ENCODE peak calls at places on chromosomes 7 and 10, in eight cellular contexts. One of them, this sample, is unnamed.

GRCh38 chr7:148230883-148231282 is 359.7 kb upstream of the C7orf33 start:
- DNase-seq in stomach: no peak
- DNase-seq in SK-N-SH: no peak
- DNase-seq in HepG2: no peak
- DNase-seq in ovary: no peak
- DNase-seq in transverse colon: no peak
- DNase-seq in sigmoid colon: no peak
- DNase-seq in tibial nerve: no peak
- DNase-seq in this sample: no peak

GRCh38 chr7:71244023-71244422 is 112.1 kb downstream of the GALNT17 start:
- DNase-seq in stomach: no peak
- DNase-seq in SK-N-SH: no peak
- DNase-seq in HepG2: no peak
- DNase-seq in ovary: no peak
- DNase-seq in transverse colon: no peak
- DNase-seq in sigmoid colon: no peak
- DNase-seq in tibial nerve: no peak
- DNase-seq in this sample: no peak

GRCh38 chr10:4344544-4344994 is 481.4 kb upstream of the AKR1E2 start:
- DNase-seq in stomach: no peak
- DNase-seq in SK-N-SH: no peak
- DNase-seq in HepG2: no peak
- DNase-seq in ovary: peak
- DNase-seq in transverse colon: peak
- DNase-seq in sigmoid colon: peak
- DNase-seq in tibial nerve: peak
- DNase-seq in this sample: peak

GRCh38 chr10:117997673-117998072 is 49.1 kb downstream of the RAB11FIP2 start:
- DNase-seq in stomach: no peak
- DNase-seq in SK-N-SH: no peak
- DNase-seq in HepG2: no peak
- DNase-seq in ovary: no peak
- DNase-seq in transverse colon: no peak
- DNase-seq in sigmoid colon: no peak
- DNase-seq in tibial nerve: no peak
- DNase-seq in this sample: no peak

GRCh38 chr10:71443676-71444075 is 47.0 kb downstream of the CDH23 start:
- DNase-seq in stomach: no peak
- DNase-seq in SK-N-SH: no peak
- DNase-seq in HepG2: no peak
- DNase-seq in ovary: no peak
- DNase-seq in transverse colon: no peak
- DNase-seq in sigmoid colon: no peak
- DNase-seq in tibial nerve: no peak
- DNase-seq in this sample: no peak

GRCh38 chr10:17116193-17116592 is 13.4 kb downstream of the CUBN start:
- DNase-seq in stomach: no peak
- DNase-seq in SK-N-SH: no peak
- DNase-seq in HepG2: no peak
- DNase-seq in ovary: no peak
- DNase-seq in transverse colon: no peak
- DNase-seq in sigmoid colon: no peak
- DNase-seq in tibial nerve: no peak
- DNase-seq in this sample: no peak

GRCh38 chr7:22858640-22859561 is 36.3 kb upstream of the TOMM7 start:
- DNase-seq in stomach: no peak
- DNase-seq in SK-N-SH: no peak
- DNase-seq in HepG2: no peak
- DNase-seq in ovary: no peak
- DNase-seq in transverse colon: no peak
- DNase-seq in sigmoid colon: no peak
- DNase-seq in tibial nerve: no peak
- DNase-seq in this sample: no peak

GRCh38 chr10:98403812-98404504 is 11.0 kb downstream of the PYROXD2 start:
- DNase-seq in stomach: no peak
- DNase-seq in SK-N-SH: no peak
- DNase-seq in HepG2: no peak
- DNase-seq in ovary: no peak
- DNase-seq in transverse colon: no peak
- DNase-seq in sigmoid colon: no peak
- DNase-seq in tibial nerve: no peak
- DNase-seq in this sample: no peak

GRCh38 chr7:15620491-15621185 is 58.8 kb upstream of the AGMO start:
- DNase-seq in stomach: no peak
- DNase-seq in SK-N-SH: no peak
- DNase-seq in HepG2: no peak
- DNase-seq in ovary: no peak
- DNase-seq in transverse colon: no peak
- DNase-seq in sigmoid colon: no peak
- DNase-seq in tibial nerve: no peak
- DNase-seq in this sample: no peak

GRCh38 chr7:47100815-47101435 is 481.0 kb downstream of the TNS3 start:
- DNase-seq in stomach: peak
- DNase-seq in SK-N-SH: peak
- DNase-seq in HepG2: peak
- DNase-seq in ovary: no peak
- DNase-seq in transverse colon: peak
- DNase-seq in sigmoid colon: no peak
- DNase-seq in tibial nerve: peak
- DNase-seq in this sample: peak

GRCh38 chr7:92289321-92289720 is 43.5 kb downstream of the ANKIB1 start:
- DNase-seq in stomach: no peak
- DNase-seq in SK-N-SH: no peak
- DNase-seq in HepG2: no peak
- DNase-seq in ovary: no peak
- DNase-seq in transverse colon: no peak
- DNase-seq in sigmoid colon: no peak
- DNase-seq in tibial nerve: no peak
- DNase-seq in this sample: no peak

GRCh38 chr10:93573051-93573909 is 6.8 kb downstream of the FFAR4 start:
- DNase-seq in stomach: no peak
- DNase-seq in SK-N-SH: no peak
- DNase-seq in HepG2: no peak
- DNase-seq in ovary: no peak
- DNase-seq in transverse colon: no peak
- DNase-seq in sigmoid colon: peak
- DNase-seq in tibial nerve: peak
- DNase-seq in this sample: no peak

GRCh38 chr7:2106920-2107319 is 125.8 kb downstream of the MAD1L1 start:
- DNase-seq in stomach: no peak
- DNase-seq in SK-N-SH: peak
- DNase-seq in HepG2: no peak
- DNase-seq in ovary: no peak
- DNase-seq in transverse colon: no peak
- DNase-seq in sigmoid colon: no peak
- DNase-seq in tibial nerve: no peak
- DNase-seq in this sample: no peak

GRCh38 chr10:68154211-68154497 is 44.9 kb downstream of the MYPN start:
- DNase-seq in stomach: no peak
- DNase-seq in SK-N-SH: peak
- DNase-seq in HepG2: no peak
- DNase-seq in ovary: peak
- DNase-seq in transverse colon: no peak
- DNase-seq in sigmoid colon: no peak
- DNase-seq in tibial nerve: no peak
- DNase-seq in this sample: no peak

GRCh38 chr10:72822342-72822986 is 71.1 kb upstream of the OIT3 start:
- DNase-seq in stomach: no peak
- DNase-seq in SK-N-SH: no peak
- DNase-seq in HepG2: no peak
- DNase-seq in ovary: no peak
- DNase-seq in transverse colon: no peak
- DNase-seq in sigmoid colon: no peak
- DNase-seq in tibial nerve: no peak
- DNase-seq in this sample: no peak

GRCh38 chr7:25069900-25070443 is 55.1 kb downstream of the CYCS start:
- DNase-seq in stomach: peak
- DNase-seq in SK-N-SH: peak
- DNase-seq in HepG2: peak
- DNase-seq in ovary: peak
- DNase-seq in transverse colon: peak
- DNase-seq in sigmoid colon: peak
- DNase-seq in tibial nerve: peak
- DNase-seq in this sample: peak

GRCh38 chr7:132220060-132220459 is 356.2 kb downstream of the PLXNA4 start:
- DNase-seq in stomach: no peak
- DNase-seq in SK-N-SH: no peak
- DNase-seq in HepG2: no peak
- DNase-seq in ovary: no peak
- DNase-seq in transverse colon: no peak
- DNase-seq in sigmoid colon: no peak
- DNase-seq in tibial nerve: no peak
- DNase-seq in this sample: no peak

GRCh38 chr10:1377231-1377630 is 321.0 kb downstream of the WDR37 start:
- DNase-seq in stomach: peak
- DNase-seq in SK-N-SH: no peak
- DNase-seq in HepG2: no peak
- DNase-seq in ovary: no peak
- DNase-seq in transverse colon: no peak
- DNase-seq in sigmoid colon: no peak
- DNase-seq in tibial nerve: no peak
- DNase-seq in this sample: no peak

GRCh38 chr7:152527610-152528032 is 91.8 kb upstream of the KMT2C start:
- DNase-seq in stomach: no peak
- DNase-seq in SK-N-SH: no peak
- DNase-seq in HepG2: no peak
- DNase-seq in ovary: no peak
- DNase-seq in transverse colon: no peak
- DNase-seq in sigmoid colon: no peak
- DNase-seq in tibial nerve: no peak
- DNase-seq in this sample: no peak

GRCh38 chr10:23238015-23238414 is 45.9 kb downstream of the PTF1A start:
- DNase-seq in stomach: no peak
- DNase-seq in SK-N-SH: no peak
- DNase-seq in HepG2: peak
- DNase-seq in ovary: no peak
- DNase-seq in transverse colon: no peak
- DNase-seq in sigmoid colon: no peak
- DNase-seq in tibial nerve: no peak
- DNase-seq in this sample: no peak

GRCh38 chr10:124591123-124591495 is 129.5 kb downstream of the LHPP start:
- DNase-seq in stomach: no peak
- DNase-seq in SK-N-SH: no peak
- DNase-seq in HepG2: no peak
- DNase-seq in ovary: no peak
- DNase-seq in transverse colon: no peak
- DNase-seq in sigmoid colon: peak
- DNase-seq in tibial nerve: no peak
- DNase-seq in this sample: no peak

GRCh38 chr10:58971806-58972491 is 204.5 kb upstream of the PHYHIPL start:
- DNase-seq in stomach: no peak
- DNase-seq in SK-N-SH: peak
- DNase-seq in HepG2: no peak
- DNase-seq in ovary: no peak
- DNase-seq in transverse colon: no peak
- DNase-seq in sigmoid colon: no peak
- DNase-seq in tibial nerve: no peak
- DNase-seq in this sample: no peak
- TF ChIP-seq EP300 in stomach: no peak
- TF ChIP-seq EP300 in SK-N-SH: peak
- TF ChIP-seq EP300 in HepG2: no peak
- TF ChIP-seq EP300 in ovary: no peak
- TF ChIP-seq EP300 in transverse colon: no peak
- TF ChIP-seq EP300 in sigmoid colon: no peak
- TF ChIP-seq EP300 in tibial nerve: no peak
- TF ChIP-seq EP300 in this sample: no peak

GRCh38 chr7:141949068-141949467 is 2.3 kb upstream of the CLEC5A start:
- DNase-seq in stomach: no peak
- DNase-seq in SK-N-SH: no peak
- DNase-seq in HepG2: no peak
- DNase-seq in ovary: no peak
- DNase-seq in transverse colon: no peak
- DNase-seq in sigmoid colon: no peak
- DNase-seq in tibial nerve: no peak
- DNase-seq in this sample: no peak

GRCh38 chr7:141956084-141956483 is 9.3 kb upstream of the CLEC5A start:
- DNase-seq in stomach: no peak
- DNase-seq in SK-N-SH: no peak
- DNase-seq in HepG2: no peak
- DNase-seq in ovary: no peak
- DNase-seq in transverse colon: no peak
- DNase-seq in sigmoid colon: no peak
- DNase-seq in tibial nerve: no peak
- DNase-seq in this sample: no peak

GRCh38 chr7:141954334-141954733 is 7.6 kb upstream of the CLEC5A start:
- DNase-seq in stomach: no peak
- DNase-seq in SK-N-SH: no peak
- DNase-seq in HepG2: no peak
- DNase-seq in ovary: no peak
- DNase-seq in transverse colon: no peak
- DNase-seq in sigmoid colon: no peak
- DNase-seq in tibial nerve: no peak
- DNase-seq in this sample: no peak

GRCh38 chr7:141946874-141947273 is at the start of gene CLEC5A:
- DNase-seq in stomach: no peak
- DNase-seq in SK-N-SH: no peak
- DNase-seq in HepG2: no peak
- DNase-seq in ovary: no peak
- DNase-seq in transverse colon: no peak
- DNase-seq in sigmoid colon: no peak
- DNase-seq in tibial nerve: no peak
- DNase-seq in this sample: no peak

GRCh38 chr7:141950796-141951195 is 4.0 kb upstream of the CLEC5A start:
- DNase-seq in stomach: no peak
- DNase-seq in SK-N-SH: no peak
- DNase-seq in HepG2: no peak
- DNase-seq in ovary: no peak
- DNase-seq in transverse colon: no peak
- DNase-seq in sigmoid colon: no peak
- DNase-seq in tibial nerve: no peak
- DNase-seq in this sample: no peak
- TF ChIP-seq EP300 in stomach: no peak
- TF ChIP-seq EP300 in SK-N-SH: no peak
- TF ChIP-seq EP300 in HepG2: no peak
- TF ChIP-seq EP300 in ovary: no peak
- TF ChIP-seq EP300 in transverse colon: no peak
- TF ChIP-seq EP300 in sigmoid colon: no peak
- TF ChIP-seq EP300 in tibial nerve: no peak
- TF ChIP-seq EP300 in this sample: no peak

GRCh38 chr7:126716321-126716720 is 536.4 kb downstream of the GRM8 start:
- DNase-seq in stomach: no peak
- DNase-seq in SK-N-SH: no peak
- DNase-seq in HepG2: no peak
- DNase-seq in ovary: no peak
- DNase-seq in transverse colon: no peak
- DNase-seq in sigmoid colon: no peak
- DNase-seq in tibial nerve: no peak
- DNase-seq in this sample: no peak
- TF ChIP-seq EP300 in stomach: no peak
- TF ChIP-seq EP300 in SK-N-SH: no peak
- TF ChIP-seq EP300 in HepG2: no peak
- TF ChIP-seq EP300 in ovary: no peak
- TF ChIP-seq EP300 in transverse colon: no peak
- TF ChIP-seq EP300 in sigmoid colon: no peak
- TF ChIP-seq EP300 in tibial nerve: no peak
- TF ChIP-seq EP300 in this sample: no peak

DNA sequence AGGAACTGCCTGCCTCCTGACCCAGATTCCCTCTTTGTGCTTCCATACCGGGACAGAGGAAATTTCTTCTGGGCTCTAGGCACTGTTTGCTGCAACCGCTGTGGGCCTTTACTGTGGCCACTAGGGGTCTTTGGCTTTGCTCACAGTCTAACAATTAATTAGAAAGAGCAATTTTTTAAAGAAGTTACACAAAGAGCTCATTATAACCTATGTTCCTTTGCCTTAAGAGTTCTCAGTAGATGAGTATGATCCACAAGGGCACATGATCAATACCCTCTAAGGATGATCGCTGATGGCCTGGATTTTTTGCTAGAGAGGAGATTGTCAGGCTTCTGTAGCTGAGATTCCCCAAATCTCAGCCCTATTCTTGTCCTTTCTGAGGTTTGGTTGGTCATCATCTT is 80.8 kb upstream of the RHOBTB1 start:
- DNase-seq in stomach: no peak
- DNase-seq in SK-N-SH: peak
- DNase-seq in HepG2: peak
- DNase-seq in ovary: no peak
- DNase-seq in transverse colon: no peak
- DNase-seq in sigmoid colon: no peak
- DNase-seq in tibial nerve: no peak
- DNase-seq in this sample: no peak
- TF ChIP-seq EP300 in stomach: no peak
- TF ChIP-seq EP300 in SK-N-SH: no peak
- TF ChIP-seq EP300 in HepG2: no peak
- TF ChIP-seq EP300 in ovary: no peak
- TF ChIP-seq EP300 in transverse colon: no peak
- TF ChIP-seq EP300 in sigmoid colon: no peak
- TF ChIP-seq EP300 in tibial nerve: no peak
- TF ChIP-seq EP300 in this sample: no peak